ENCODE peak calls at places on chromosomes 3 and 15, in five cellular contexts. H is K562, X is HCT116, T is IMR-90, C is GM12878. M is an unnamed sample.

GRCh38 chr3:66675383-66675782 is 174.6 kb upstream of the LRIG1 start:
- DNase-seq in H (no peak), X (no peak), T (peak), C (no peak), M (no peak)

GRCh38 chr15:58309993-58310928 is 121.5 kb upstream of the LIPC start:
- DNase-seq in H (no peak), X (no peak), T (no peak), C (no peak), M (no peak)

GRCh38 chr15:95024388-95024787 is 793.0 kb downstream of the MCTP2 start:
- DNase-seq in H (no peak), X (peak), T (peak), C (no peak), M (peak)

GRCh38 chr3:98784042-98784441 is 20.9 kb downstream of the ST3GAL6 start:
- DNase-seq in H (no peak), X (no peak), T (no peak), C (no peak), M (peak)

GRCh38 chr3:29170894-29171582 is 109.8 kb upstream of the RBMS3 start:
- DNase-seq in H (no peak), X (no peak), T (peak), C (no peak), M (peak)

GRCh38 chr3:112958749-112959560 is 15.9 kb downstream of the CD200R1 start:
- DNase-seq in H (no peak), X (no peak), T (no peak), C (no peak), M (no peak)

GRCh38 chr15:72599855-72600464 is 54.5 kb upstream of the GOLGA6B start:
- DNase-seq in H (peak), X (peak), T (peak), C (no peak), M (peak)

GRCh38 chr3:69784854-69785523 is 45.7 kb downstream of the MITF start:
- DNase-seq in H (no peak), X (no peak), T (peak), C (no peak), M (peak)

GRCh38 chr15:50098576-50098975 is 20.5 kb downstream of the ATP8B4 start:
- DNase-seq in H (no peak), X (no peak), T (peak), C (no peak), M (no peak)

GRCh38 chr3:187185759-187186158 is 11.5 kb upstream of the RTP1 start:
- DNase-seq in H (no peak), X (no peak), T (no peak), C (no peak), M (no peak)
- H3K9ac ChIP-seq in H (no peak), X (no peak), T (no peak), C (no peak), M (no peak)

GRCh38 chr3:131350506-131350905 is 31.1 kb upstream of the NUDT16 start:
- DNase-seq in H (no peak), X (no peak), T (peak), C (no peak), M (no peak)
- H3K4me2 ChIP-seq in H (no peak), X (peak), T (no peak), C (no peak), M (no peak)

GRCh38 chr3:119664850-119665379 is 4.5 kb upstream of the POPDC2 start:
- DNase-seq in H (no peak), X (no peak), T (peak), C (no peak), M (no peak)
- TF ChIP-seq POLR2A in H (no peak), X (no peak), T (no peak), C (no peak), M (no peak)

GRCh38 chr15:39213385-39213840 is 367.5 kb upstream of the THBS1 start:
- DNase-seq in H (peak), X (peak), T (peak), C (no peak), M (no peak)
- H3K9ac ChIP-seq in H (no peak), X (peak), T (peak), C (no peak), M (no peak)

GRCh38 chr3:197023998-197024651 is 5.5 kb downstream of the MELTF start:
- DNase-seq in H (no peak), X (no peak), T (no peak), C (no peak), M (no peak)
- H3K4me2 ChIP-seq in H (no peak), X (no peak), T (no peak), C (no peak), M (no peak)

GRCh38 chr3:158057666-158058065 is 48.6 kb downstream of the SHOX2 start:
- DNase-seq in H (no peak), X (no peak), T (no peak), C (no peak), M (no peak)

GRCh38 chr3:158058775-158059174 is 47.4 kb downstream of the SHOX2 start:
- DNase-seq in H (no peak), X (no peak), T (no peak), C (no peak), M (no peak)

GRCh38 chr3:158050461-158050860 is 55.8 kb downstream of the SHOX2 start:
- DNase-seq in H (no peak), X (no peak), T (no peak), C (no peak), M (no peak)

GRCh38 chr3:158053386-158053785 is 52.8 kb downstream of the SHOX2 start:
- DNase-seq in H (no peak), X (no peak), T (no peak), C (no peak), M (no peak)
- TF ChIP-seq POLR2A in H (no peak), X (no peak), T (no peak), C (no peak), M (no peak)

GRCh38 chr15:70281261-70281810 is 183.6 kb upstream of the TLE3 start:
- DNase-seq in H (no peak), X (no peak), T (no peak), C (no peak), M (no peak)
- H3K9ac ChIP-seq in H (no peak), X (no peak), T (no peak), C (no peak), M (no peak)

DNA sequence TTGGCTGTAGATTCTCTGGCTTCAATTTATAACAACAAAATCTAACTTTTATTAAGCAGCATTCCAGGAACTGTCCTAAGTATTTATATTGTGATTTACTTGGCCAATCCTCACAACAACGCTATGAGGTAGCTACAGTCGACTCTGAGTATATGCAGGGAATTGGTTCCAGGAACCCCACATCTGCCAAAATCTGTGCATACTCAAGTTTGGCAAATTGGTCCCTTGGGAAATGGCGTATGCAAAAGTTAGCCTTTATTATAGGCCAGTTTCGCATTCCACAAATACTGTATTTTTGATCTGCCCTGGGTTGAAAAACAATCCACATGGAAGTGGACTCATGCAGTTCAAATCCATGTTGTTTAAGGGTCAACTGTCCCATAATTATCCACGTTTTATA is 53.9 kb downstream of the RAP2B start:
- DNase-seq in H (no peak), X (no peak), T (no peak), C (no peak), M (peak)
- H3K4me2 ChIP-seq in H (no peak), X (no peak), T (no peak), C (no peak), M (no peak)

DNA sequence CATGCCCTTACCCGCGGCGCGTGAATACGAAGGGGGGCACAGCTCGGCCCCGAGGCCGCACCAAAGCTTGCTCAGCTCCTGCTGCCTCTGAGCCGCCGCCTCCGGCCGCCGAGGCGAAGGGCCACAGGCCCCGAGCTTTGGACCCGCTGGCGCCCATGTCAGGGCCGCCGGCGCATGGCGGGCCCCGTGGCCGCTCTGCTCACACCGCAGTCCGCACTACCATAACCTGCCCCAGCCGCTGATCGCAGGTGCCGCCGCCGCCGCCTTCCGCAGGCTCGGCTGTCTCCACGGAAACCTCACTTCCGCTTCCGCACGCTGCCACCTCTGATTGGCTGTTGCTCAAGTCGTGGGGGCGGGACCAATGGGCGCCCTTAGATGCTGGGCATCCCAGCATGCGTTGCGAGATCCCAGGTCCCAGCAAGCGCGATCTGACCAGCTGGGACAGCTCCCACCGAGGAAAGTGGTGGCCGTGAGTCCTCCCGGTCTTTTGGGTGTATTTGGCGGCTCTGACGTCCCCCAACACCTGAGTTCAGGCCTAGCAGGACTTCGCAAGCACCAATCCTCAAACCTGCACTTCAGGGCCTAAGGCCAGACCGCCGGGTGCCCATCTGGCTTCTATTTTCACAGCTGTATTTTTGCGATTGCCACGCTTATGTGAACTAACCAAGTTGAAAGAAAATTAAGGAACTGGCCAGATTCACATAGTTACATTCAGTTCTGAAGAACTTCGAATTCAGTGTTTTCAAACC is at the start of gene TUSC2:
- DNase-seq in H (peak), X (peak), T (peak), C (peak), M (peak)
- TF ChIP-seq POLR2A in H (peak), X (no peak), T (peak), C (peak), M (peak)

M was measured in endothelial cell of umbilical vein.